ENCODE peak calls at places on chromosomes 12 and 14, in four cellular contexts. B, E, M and S are unnamed samples.

GRCh38 chr12:115522010-115522409 is 755.5 kb downstream of the MED13L start:
- DNase-seq in B (no peak), E (no peak), M (no peak), S (no peak)

GRCh38 chr12:39587247-39587646 is 32.4 kb downstream of the ABCD2 start:
- DNase-seq in B (peak; percentile 45), M (peak; percentile 22), E (no peak), S (peak; percentile 16)

GRCh38 chr12:51871918-51872688 is 15.8 kb upstream of the ANKRD33 start:
- DNase-seq in M (no peak), E (peak; percentile 44), B (no peak), S (no peak)

GRCh38 chr12:116784238-116784612 is 46.1 kb downstream of the RNFT2 start:
- DNase-seq in E (no peak), M (no peak), B (peak; percentile 20), S (no peak)

GRCh38 chr12:70243510-70244331 is 488 bp downstream of the CNOT2 start:
- DNase-seq in M (peak; percentile 77), B (peak; percentile 44), E (peak; percentile 92), S (peak; percentile 54)

GRCh38 chr14:44955528-44955927 is 6.2 kb downstream of the KLHL28 start:
- DNase-seq in B (no peak), M (no peak), E (no peak), S (no peak)

GRCh38 chr12:25311501-25311900 is 60.8 kb upstream of the KRAS start:
- DNase-seq in B (no peak), M (no peak), E (no peak), S (peak; percentile 27)

GRCh38 chr12:109539508-109539907 is 33.8 kb downstream of the MMAB start:
- DNase-seq in E (no peak), M (peak; percentile 21), B (peak; percentile 83), S (peak; percentile 40)

GRCh38 chr12:46430340-46430948 is 57.9 kb upstream of the SLC38A2 start:
- DNase-seq in B (peak; percentile 95), M (peak; percentile 80), E (no peak), S (peak; percentile 81)

GRCh38 chr12:120656008-120656407 is 15.6 kb downstream of the CABP1 start:
- DNase-seq in M (no peak), B (no peak), E (no peak), S (no peak)

GRCh38 chr14:100898935-100899840 is 4.3 kb downstream of the RTL1 start:
- DNase-seq in M (peak; percentile 19), E (peak; percentile 53), B (no peak), S (no peak)

GRCh38 chr14:50677527-50678063 is 9.5 kb upstream of the SAV1 start:
- DNase-seq in M (peak; percentile 67), B (peak; percentile 88), E (no peak), S (peak; percentile 39)

GRCh38 chr12:91327889-91328288 is 145.3 kb upstream of the DCN start:
- DNase-seq in E (no peak), B (peak; percentile 44), M (peak; percentile 61), S (no peak)

GRCh38 chr12:42474391-42474790 is 115.2 kb downstream of the PRICKLE1 start:
- DNase-seq in B (peak; percentile 84), M (peak; percentile 14), E (no peak), S (no peak)

GRCh38 chr12:75177997-75178396 is 31.6 kb downstream of the KCNC2 start:
- DNase-seq in M (peak; percentile 77), E (no peak), B (peak; percentile 92), S (peak; percentile 72)

GRCh38 chr12:123107926-123108681 is 42.8 kb downstream of the PITPNM2 start:
- DNase-seq in M (no peak), E (no peak), B (no peak), S (no peak)

DNA sequence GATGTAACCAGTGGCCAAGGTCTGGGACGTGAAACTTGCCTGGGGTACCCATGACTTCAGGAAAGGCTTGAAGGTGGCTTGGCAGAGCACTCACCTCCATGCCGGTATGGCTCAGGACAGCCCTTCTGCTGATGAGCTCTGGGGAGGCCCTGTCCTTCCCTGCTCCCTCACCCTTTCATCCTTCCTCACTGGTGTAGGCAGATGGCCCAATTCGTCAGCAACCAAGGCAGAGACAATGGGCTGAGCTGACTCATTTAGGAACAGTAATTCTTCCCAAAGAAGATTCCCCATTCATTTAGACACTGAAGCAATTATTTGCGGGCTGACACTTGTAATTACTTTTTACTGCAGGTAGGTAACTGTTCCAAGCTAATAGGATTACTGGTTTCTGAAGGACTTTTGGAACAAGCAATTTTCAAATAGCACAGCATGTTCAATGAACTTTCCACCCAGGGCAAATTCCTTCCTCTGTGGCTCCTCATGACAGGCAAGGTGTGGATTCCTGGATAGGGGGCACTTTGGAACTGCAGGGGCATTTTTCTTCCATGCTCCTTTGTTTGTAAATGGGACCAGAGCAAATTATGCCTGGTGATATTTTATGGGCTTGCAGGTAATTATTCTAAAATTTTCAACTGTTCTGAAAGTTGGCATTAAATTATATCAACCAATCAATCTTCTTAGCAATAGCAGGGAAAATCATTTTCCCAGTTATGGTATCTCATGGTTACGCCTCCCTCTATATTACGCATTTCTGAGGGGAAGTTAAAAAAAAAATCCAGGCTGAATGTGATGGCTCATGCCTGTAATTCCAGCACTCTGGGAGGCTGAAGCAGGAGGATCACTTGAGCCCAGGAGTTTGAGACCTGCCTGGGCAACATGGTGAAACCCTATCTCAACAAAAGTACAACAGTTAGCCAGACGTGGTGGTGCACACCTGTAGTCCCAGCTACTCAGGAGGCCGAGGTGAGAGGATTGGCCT is 24.1 kb upstream of the NRDE2 start:
- DNase-seq in M (no peak), E (no peak), B (no peak), S (no peak)
- H3K27ac ChIP-seq in M (no peak overlapping the region), E (no peak overlapping the region), B (no peak overlapping the region), S (no peak overlapping the region)

DNA sequence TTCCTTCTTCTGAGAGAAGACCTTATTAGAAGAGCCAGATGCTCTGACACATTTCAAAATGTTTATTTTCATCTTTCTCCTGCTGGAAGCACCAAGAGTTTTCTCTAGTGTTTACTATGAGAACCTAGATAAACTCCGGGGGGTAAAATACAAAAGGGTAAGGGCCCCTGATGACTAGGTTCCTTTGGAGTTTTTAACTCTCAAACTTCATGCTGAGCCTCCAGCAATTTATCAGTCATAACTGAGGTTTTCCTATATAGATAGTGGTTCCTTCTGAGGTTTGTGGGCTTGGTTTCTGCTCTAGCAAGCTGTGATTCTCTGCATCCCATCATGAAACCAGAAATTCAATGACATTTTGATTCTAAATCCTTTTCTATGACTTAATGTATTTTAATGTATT is 210.9 kb downstream of the LRFN5 start:
- DNase-seq in E (no peak), M (peak; percentile 48), B (no peak), S (peak; percentile 1)
- H3K27me3 ChIP-seq in E (no peaks in the 10 kb centered on the region), M (no peaks in the 10 kb centered on the region), B (no peaks in the 10 kb centered on the region), S (no peaks in the 10 kb centered on the region)

GRCh38 chr14:52875707-52876106 is 75.1 kb downstream of the FERMT2 start:
- DNase-seq in B (no peak), M (peak; percentile 33), E (no peak), S (no peak)

GRCh38 chr14:52873694-52874093 is 77.2 kb downstream of the FERMT2 start:
- DNase-seq in E (no peak), B (no peak), M (peak; percentile 83), S (no peak)

GRCh38 chr14:52874389-52874788 is 76.5 kb downstream of the FERMT2 start:
- DNase-seq in B (no peak), E (no peak), M (no peak), S (no peak)

GRCh38 chr14:52871606-52872005 is 79.2 kb downstream of the FERMT2 start:
- DNase-seq in M (no peak), B (peak; percentile 37), E (no peak), S (no peak)

GRCh38 chr14:52873096-52873495 is 77.8 kb downstream of the FERMT2 start:
- DNase-seq in E (no peak), M (no peak), B (no peak), S (no peak)
- H3K27ac ChIP-seq in E (peak overlapping the region; percentile 36), M (no peak overlapping the region), B (no peak overlapping the region), S (no peak overlapping the region)

GRCh38 chr12:114479831-114480230 is 73.9 kb upstream of the TBX5 start:
- DNase-seq in M (peak; percentile 9), B (no peak), E (no peak), S (no peak)
- H3K27me3 ChIP-seq in M (peaks cover 66% of the 10 kb centered on the region), B (peaks cover 81% of the 10 kb centered on the region), E (no peaks in the 10 kb centered on the region), S (peaks cover 26% of the 10 kb centered on the region)